ENCODE peak calls at places on chromosomes 4 and X, in seven cellular contexts. Z is NCI-H510A, M is GM12892, F is RCC 7860, S is glomerular endothelial cell, Y is erythroblast, E is NCI-H524. H is an unnamed sample.

GRCh38 chrX:118495958-118496762 is 545 bp downstream of the DOCK11 start:
- DNase-seq in E (peak), M (peak), Y (peak), S (no peak), Z (peak), F (no peak), H (peak)

GRCh38 chrX:137195991-137196390 is 162.2 kb upstream of the GPR101 start:
- DNase-seq in S (no peak), M (no peak), Y (no peak), E (no peak), Z (no peak), F (no peak), H (peak)

GRCh38 chr4:6427439-6428090 is 44.8 kb downstream of the PPP2R2C start:
- DNase-seq in E (peak), Z (no peak), S (no peak), F (no peak), Y (no peak), M (no peak), H (no peak)

GRCh38 chr4:56698329-56698728 is 17.2 kb upstream of the HOPX start:
- DNase-seq in Y (no peak), Z (peak), F (peak), S (no peak), M (no peak), E (no peak), H (peak)

GRCh38 chr4:84955168-84955567 is 11.3 kb downstream of the WDFY3 start:
- DNase-seq in Z (no peak), M (no peak), E (no peak), F (no peak), Y (no peak), S (no peak), H (no peak)

GRCh38 chr4:40232610-40233009 is 35.8 kb downstream of the RHOH start:
- DNase-seq in E (no peak), M (no peak), Z (no peak), Y (no peak), S (no peak), F (no peak), H (no peak)

GRCh38 chr4:42865572-42866189 is 26.8 kb upstream of the GRXCR1 start:
- DNase-seq in F (peak), E (peak), Z (no peak), M (peak), S (peak), Y (peak), H (peak)

GRCh38 chr4:93776386-93777080 is 52.0 kb upstream of the ATOH1 start:
- DNase-seq in S (no peak), Y (no peak), M (no peak), F (no peak), Z (no peak), E (no peak), H (peak)

GRCh38 chr4:2637956-2638552 is 101.6 kb downstream of the FAM193A start:
- DNase-seq in Z (peak), S (no peak), Y (no peak), M (no peak), E (no peak), F (no peak), H (no peak)

GRCh38 chrX:6227445-6227820 is 1.2 kb downstream of the NLGN4X start:
- DNase-seq in Z (no peak), E (no peak), Y (no peak), S (no peak), M (no peak), F (no peak), H (peak)

GRCh38 chr4:10035130-10035529 is 13.8 kb upstream of the SLC2A9 start:
- DNase-seq in M (no peak), Y (no peak), F (no peak), Z (no peak), S (no peak), E (peak), H (no peak)

GRCh38 chr4:88445252-88445651 is 11.7 kb upstream of the HERC5 start:
- DNase-seq in Y (no peak), M (no peak), Z (no peak), E (no peak), F (no peak), S (no peak), H (no peak)

GRCh38 chr4:3679071-3679825 is 86.9 kb upstream of the ADRA2C start:
- DNase-seq in E (no peak), Y (no peak), Z (no peak), F (no peak), S (no peak), M (no peak), H (no peak)

GRCh38 chr4:169815606-169816005 is 57.9 kb upstream of the HPF1 start:
- DNase-seq in M (no peak), S (no peak), Y (no peak), Z (no peak), E (no peak), F (peak), H (peak)

GRCh38 chr4:147599206-147599605 is 18.0 kb upstream of the TMEM184C start:
- DNase-seq in E (no peak), M (no peak), F (no peak), Y (no peak), S (no peak), Z (no peak), H (no peak)

GRCh38 chr4:33924239-33924638 is 2320.1 kb downstream of the ARAP2 start:
- DNase-seq in Y (no peak), Z (no peak), S (no peak), F (peak), M (no peak), E (no peak), H (peak)

GRCh38 chr4:4837921-4838601 is 21.4 kb upstream of the MSX1 start:
- DNase-seq in E (no peak), Z (no peak), F (no peak), M (no peak), Y (no peak), S (no peak), H (peak)

GRCh38 chr4:76486588-76487276 is 51.7 kb downstream of the SHROOM3 start:
- DNase-seq in F (no peak), Y (no peak), E (no peak), M (no peak), Z (no peak), S (no peak), H (no peak)

GRCh38 chr4:25993564-25994185 is 79.7 kb downstream of the SMIM20 start:
- DNase-seq in Y (peak), M (peak), Z (no peak), F (no peak), S (no peak), E (no peak), H (peak)

GRCh38 chrX:28549839-28550238 is 37.4 kb upstream of the IL1RAPL1 start:
- DNase-seq in Z (no peak), S (no peak), Y (no peak), M (no peak), F (no peak), E (no peak), H (no peak)

GRCh38 chr4:38565271-38566199 is 98.5 kb upstream of the KLF3 start:
- DNase-seq in F (no peak), Z (peak), E (no peak), Y (peak), M (no peak), S (no peak), H (peak)

GRCh38 chr4:55173580-55173979 is 48.2 kb upstream of the KDR start:
- DNase-seq in Y (no peak), Z (no peak), E (no peak), F (peak), S (no peak), M (no peak), H (no peak)

GRCh38 chrX:78571849-78572248 is 87.3 kb downstream of the RTL3 start:
- DNase-seq in E (no peak), Z (no peak), Y (no peak), M (no peak), S (no peak), F (no peak), H (no peak)

H was measured in astrocyte of the hippocampus.